ENCODE peak calls at places on chromosomes 5 and 9, in nine cellular contexts. One of them, this sample, is unnamed.

GRCh38 chr9:105127863-105128220 is 116.6 kb upstream of the SLC44A1 start:
- DNase-seq in pulmonary artery endothelial cell: peak; percentile 40
- DNase-seq in GM13976: peak; percentile 58
- DNase-seq in non-pigmented ciliary epithelial cell: peak; percentile 67
- DNase-seq in MV-4-11: peak; percentile 84
- DNase-seq in AG04450: no peak
- DNase-seq in CD4-positive, alpha-beta T cell: peak; percentile 42
- DNase-seq in activated CD4-positive, alpha-beta T cell treated with anti-CD3 and anti-CD28 coated beads, Interleukin-2, amount 50 U/mL, for 1 hour: peak; percentile 53
- DNase-seq in A172: peak; percentile 98
- DNase-seq in this sample: peak; percentile 60

GRCh38 chr9:131642496-131643083 is 97.3 kb downstream of the PRRT1B start:
- DNase-seq in pulmonary artery endothelial cell: no peak
- DNase-seq in non-pigmented ciliary epithelial cell: no peak
- DNase-seq in GM13976: peak; percentile 79
- DNase-seq in A172: no peak
- DNase-seq in MV-4-11: no peak
- DNase-seq in activated CD4-positive, alpha-beta T cell treated with anti-CD3 and anti-CD28 coated beads, Interleukin-2, amount 50 U/mL, for 1 hour: no peak
- DNase-seq in CD4-positive, alpha-beta T cell: no peak
- DNase-seq in AG04450: no peak
- DNase-seq in this sample: no peak

GRCh38 chr5:59673438-59674058 is 220.0 kb downstream of the PDE4D start:
- DNase-seq in non-pigmented ciliary epithelial cell: no peak
- DNase-seq in GM13976: no peak
- DNase-seq in MV-4-11: peak; percentile 22
- DNase-seq in pulmonary artery endothelial cell: no peak
- DNase-seq in activated CD4-positive, alpha-beta T cell treated with anti-CD3 and anti-CD28 coated beads, Interleukin-2, amount 50 U/mL, for 1 hour: no peak
- DNase-seq in CD4-positive, alpha-beta T cell: no peak
- DNase-seq in A172: peak; percentile 55
- DNase-seq in AG04450: no peak
- DNase-seq in this sample: no peak

GRCh38 chr9:14314929-14315753 is 1.2 kb upstream of the NFIB start:
- DNase-seq in AG04450: no peak
- DNase-seq in pulmonary artery endothelial cell: no peak
- DNase-seq in CD4-positive, alpha-beta T cell: no peak
- DNase-seq in A172: peak; percentile 56
- DNase-seq in activated CD4-positive, alpha-beta T cell treated with anti-CD3 and anti-CD28 coated beads, Interleukin-2, amount 50 U/mL, for 1 hour: no peak
- DNase-seq in non-pigmented ciliary epithelial cell: no peak
- DNase-seq in MV-4-11: no peak
- DNase-seq in GM13976: peak; percentile 49
- DNase-seq in this sample: peak; percentile 11

GRCh38 chr9:114653556-114654159 is 3.9 kb downstream of the TEX53 start:
- DNase-seq in A172: peak; percentile 73
- DNase-seq in AG04450: peak; percentile 55
- DNase-seq in activated CD4-positive, alpha-beta T cell treated with anti-CD3 and anti-CD28 coated beads, Interleukin-2, amount 50 U/mL, for 1 hour: peak; percentile 84
- DNase-seq in MV-4-11: peak; percentile 63
- DNase-seq in non-pigmented ciliary epithelial cell: no peak
- DNase-seq in GM13976: peak; percentile 82
- DNase-seq in pulmonary artery endothelial cell: peak; percentile 22
- DNase-seq in CD4-positive, alpha-beta T cell: peak; percentile 79
- DNase-seq in this sample: peak; percentile 46

GRCh38 chr9:100774962-100775361 is 197.1 kb downstream of the CAVIN4 start:
- DNase-seq in MV-4-11: no peak
- DNase-seq in A172: no peak
- DNase-seq in AG04450: no peak
- DNase-seq in GM13976: no peak
- DNase-seq in non-pigmented ciliary epithelial cell: no peak
- DNase-seq in pulmonary artery endothelial cell: no peak
- DNase-seq in activated CD4-positive, alpha-beta T cell treated with anti-CD3 and anti-CD28 coated beads, Interleukin-2, amount 50 U/mL, for 1 hour: no peak
- DNase-seq in CD4-positive, alpha-beta T cell: no peak
- DNase-seq in this sample: no peak

GRCh38 chr5:147906326-147907095 is at the start of gene C5orf46:
- DNase-seq in AG04450: no peak
- DNase-seq in non-pigmented ciliary epithelial cell: no peak
- DNase-seq in GM13976: no peak
- DNase-seq in A172: peak; percentile 66
- DNase-seq in CD4-positive, alpha-beta T cell: no peak
- DNase-seq in activated CD4-positive, alpha-beta T cell treated with anti-CD3 and anti-CD28 coated beads, Interleukin-2, amount 50 U/mL, for 1 hour: no peak
- DNase-seq in pulmonary artery endothelial cell: no peak
- DNase-seq in MV-4-11: no peak
- DNase-seq in this sample: no peak

GRCh38 chr9:93950619-93951601 is 4.2 kb downstream of the BARX1 start:
- DNase-seq in pulmonary artery endothelial cell: no peak
- DNase-seq in AG04450: no peak
- DNase-seq in GM13976: peak; percentile 46
- DNase-seq in activated CD4-positive, alpha-beta T cell treated with anti-CD3 and anti-CD28 coated beads, Interleukin-2, amount 50 U/mL, for 1 hour: no peak
- DNase-seq in MV-4-11: no peak
- DNase-seq in CD4-positive, alpha-beta T cell: no peak
- DNase-seq in A172: no peak
- DNase-seq in non-pigmented ciliary epithelial cell: no peak
- DNase-seq in this sample: no peak

GRCh38 chr9:69122391-69123141 is 51.5 kb upstream of the TJP2 start:
- DNase-seq in A172: peak; percentile 60
- DNase-seq in CD4-positive, alpha-beta T cell: no peak
- DNase-seq in MV-4-11: no peak
- DNase-seq in GM13976: no peak
- DNase-seq in activated CD4-positive, alpha-beta T cell treated with anti-CD3 and anti-CD28 coated beads, Interleukin-2, amount 50 U/mL, for 1 hour: no peak
- DNase-seq in non-pigmented ciliary epithelial cell: peak; percentile 63
- DNase-seq in pulmonary artery endothelial cell: no peak
- DNase-seq in AG04450: peak; percentile 63
- DNase-seq in this sample: no peak

GRCh38 chr5:113846941-113847340 is 333.4 kb downstream of the YTHDC2 start:
- DNase-seq in AG04450: no peak
- DNase-seq in GM13976: no peak
- DNase-seq in CD4-positive, alpha-beta T cell: no peak
- DNase-seq in A172: no peak
- DNase-seq in activated CD4-positive, alpha-beta T cell treated with anti-CD3 and anti-CD28 coated beads, Interleukin-2, amount 50 U/mL, for 1 hour: no peak
- DNase-seq in non-pigmented ciliary epithelial cell: no peak
- DNase-seq in MV-4-11: no peak
- DNase-seq in pulmonary artery endothelial cell: no peak
- DNase-seq in this sample: no peak

This sample was measured in T-helper 22 cell.